ENCODE peak calls at places on chromosomes 7 and 10, in four cellular contexts. One of them, this sample, is unnamed.
A peak's percentile ranks its signal among the peaks of the same experiment; 100 is the strongest.

GRCh38 chr10:131577786-131578471 is 266.4 kb upstream of the TCERG1L start:
- DNase-seq in MM.1S: no peak
- DNase-seq in neural crest cell: no peak
- DNase-seq in body of pancreas: no peak
- DNase-seq in this sample: no peak

GRCh38 chr7:132622081-132622480 is 45.8 kb upstream of the PLXNA4 start:
- DNase-seq in body of pancreas: no peak
- DNase-seq in neural crest cell: no peak
- DNase-seq in MM.1S: no peak
- DNase-seq in this sample: no peak

GRCh38 chr10:71918992-71919391 is 45.2 kb upstream of the CHST3 start:
- DNase-seq in body of pancreas: no peak
- DNase-seq in MM.1S: no peak
- DNase-seq in neural crest cell: no peak
- DNase-seq in this sample: no peak

GRCh38 chr10:101229275-101230184 is at the start of gene LBX1:
- DNase-seq in MM.1S: no peak
- DNase-seq in body of pancreas: no peak
- DNase-seq in neural crest cell: no peak
- DNase-seq in this sample: no peak

GRCh38 chr7:1533569-1534329 is 3.2 kb downstream of the MAFK start:
- DNase-seq in neural crest cell: no peak
- DNase-seq in body of pancreas: peak; percentile 65
- DNase-seq in MM.1S: no peak
- DNase-seq in this sample: peak; percentile 77

GRCh38 chr7:74657692-74658170 is at the start of gene GTF2I:
- DNase-seq in neural crest cell: no peak
- DNase-seq in body of pancreas: no peak
- DNase-seq in MM.1S: no peak
- DNase-seq in this sample: no peak

GRCh38 chr7:104111294-104111693 is 96.5 kb downstream of the ORC5 start:
- DNase-seq in body of pancreas: no peak
- DNase-seq in MM.1S: no peak
- DNase-seq in neural crest cell: no peak
- DNase-seq in this sample: no peak

GRCh38 chr7:19410096-19410495 is 264.9 kb upstream of the FERD3L start:
- DNase-seq in body of pancreas: no peak
- DNase-seq in MM.1S: no peak
- DNase-seq in neural crest cell: no peak
- DNase-seq in this sample: no peak

GRCh38 chr10:55668326-55668922 is 692.6 kb downstream of the ZWINT start:
- DNase-seq in neural crest cell: no peak
- DNase-seq in body of pancreas: peak; percentile 29
- DNase-seq in MM.1S: peak; percentile 45
- DNase-seq in this sample: no peak

GRCh38 chr10:114547466-114547865 is 110.6 kb downstream of the ABLIM1 start:
- DNase-seq in neural crest cell: no peak
- DNase-seq in body of pancreas: peak; percentile 11
- DNase-seq in MM.1S: no peak
- DNase-seq in this sample: no peak

GRCh38 chr7:151001546-151001945 is 10.7 kb downstream of the NOS3 start:
- DNase-seq in neural crest cell: no peak
- DNase-seq in body of pancreas: no peak
- DNase-seq in MM.1S: no peak
- DNase-seq in this sample: no peak

GRCh38 chr7:65960351-65961074 is 21.5 kb downstream of the GUSB start:
- DNase-seq in body of pancreas: no peak
- DNase-seq in MM.1S: no peak
- DNase-seq in neural crest cell: no peak
- DNase-seq in this sample: no peak

GRCh38 chr10:59538623-59539022 is 171.0 kb downstream of the SLC16A9 start:
- DNase-seq in neural crest cell: no peak
- DNase-seq in MM.1S: no peak
- DNase-seq in body of pancreas: no peak
- DNase-seq in this sample: no peak

GRCh38 chr10:92064506-92064905 is 140.9 kb downstream of the BTAF1 start:
- DNase-seq in MM.1S: no peak
- DNase-seq in neural crest cell: no peak
- DNase-seq in body of pancreas: no peak
- DNase-seq in this sample: no peak

GRCh38 chr10:26574783-26575182 is 122.7 kb upstream of the PDSS1 start:
- DNase-seq in MM.1S: peak; percentile 25
- DNase-seq in neural crest cell: no peak
- DNase-seq in body of pancreas: no peak
- DNase-seq in this sample: peak; percentile 54

GRCh38 chr7:22589641-22590141 is 89.7 kb upstream of the STEAP1B start:
- DNase-seq in neural crest cell: no peak
- DNase-seq in MM.1S: no peak
- DNase-seq in body of pancreas: peak; percentile 20
- DNase-seq in this sample: no peak

GRCh38 chr7:28483868-28484267 is 71.5 kb downstream of the CREB5 start:
- DNase-seq in neural crest cell: no peak
- DNase-seq in MM.1S: no peak
- DNase-seq in body of pancreas: no peak
- DNase-seq in this sample: no peak

GRCh38 chr10:26335574-26336093 is 102.5 kb upstream of the APBB1IP start:
- DNase-seq in MM.1S: peak; percentile 16
- DNase-seq in body of pancreas: no peak
- DNase-seq in neural crest cell: no peak
- DNase-seq in this sample: peak; percentile 35

GRCh38 chr10:79314761-79315601 is 32.3 kb upstream of the PPIF start:
- DNase-seq in MM.1S: no peak
- DNase-seq in neural crest cell: no peak
- DNase-seq in body of pancreas: no peak
- DNase-seq in this sample: no peak

GRCh38 chr7:1703475-1704325 is 33.6 kb downstream of the ELFN1 start:
- DNase-seq in MM.1S: no peak
- DNase-seq in body of pancreas: no peak
- DNase-seq in neural crest cell: no peak
- DNase-seq in this sample: no peak

GRCh38 chr7:94700926-94701554 is 45.1 kb upstream of the SGCE start:
- DNase-seq in body of pancreas: no peak
- DNase-seq in MM.1S: no peak
- DNase-seq in neural crest cell: no peak
- DNase-seq in this sample: no peak

GRCh38 chr7:105102557-105103352 is 88.8 kb downstream of the KMT2E start:
- DNase-seq in body of pancreas: no peak
- DNase-seq in neural crest cell: no peak
- DNase-seq in MM.1S: no peak
- DNase-seq in this sample: no peak

GRCh38 chr10:100008142-100008522 is 1.6 kb downstream of the DNMBP start:
- DNase-seq in MM.1S: no peak
- DNase-seq in body of pancreas: no peak
- DNase-seq in neural crest cell: no peak
- DNase-seq in this sample: no peak

GRCh38 chr10:19874791-19875190 is 58.6 kb downstream of the PLXDC2 start:
- DNase-seq in neural crest cell: no peak
- DNase-seq in body of pancreas: no peak
- DNase-seq in MM.1S: no peak
- DNase-seq in this sample: no peak

DNA sequence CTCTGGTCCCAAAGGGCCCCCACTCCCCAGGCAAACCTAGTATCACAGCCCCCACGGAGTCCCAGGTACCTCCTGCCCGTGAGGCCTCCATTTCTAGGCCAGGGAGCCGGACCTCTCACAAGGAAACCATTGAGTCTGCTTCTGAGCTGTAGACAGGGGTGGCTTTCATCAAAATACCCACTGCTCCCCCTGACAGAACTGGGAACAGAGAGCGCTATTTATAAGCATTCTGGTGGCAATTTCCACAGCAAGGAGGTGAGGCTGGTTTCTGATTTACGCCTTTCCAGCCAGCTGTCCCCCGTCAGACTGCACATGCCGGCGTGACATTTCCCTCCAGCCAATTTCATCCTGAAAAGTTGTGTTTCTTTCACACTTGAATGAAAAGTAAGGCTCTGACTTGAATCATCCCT is 407.5 kb upstream of the PRKCQ start:
- DNase-seq in neural crest cell: peak; percentile 40
- DNase-seq in MM.1S: no peak
- DNase-seq in body of pancreas: no peak
- DNase-seq in this sample: no peak
- TF ChIP-seq CTCF in neural crest cell: no peak
- TF ChIP-seq CTCF in MM.1S: no peak
- TF ChIP-seq CTCF in body of pancreas: no peak
- TF ChIP-seq CTCF in this sample: no peak

GRCh38 chr10:44921506-44921905 is 10.4 kb downstream of the TMEM72 start:
- DNase-seq in body of pancreas: no peak
- DNase-seq in MM.1S: no peak
- DNase-seq in neural crest cell: no peak
- DNase-seq in this sample: no peak

GRCh38 chr10:44917848-44918247 is 6.7 kb downstream of the TMEM72 start:
- DNase-seq in body of pancreas: no peak
- DNase-seq in neural crest cell: no peak
- DNase-seq in MM.1S: no peak
- DNase-seq in this sample: no peak

GRCh38 chr10:44921061-44921460 is 9.9 kb downstream of the TMEM72 start:
- DNase-seq in MM.1S: no peak
- DNase-seq in neural crest cell: no peak
- DNase-seq in body of pancreas: no peak
- DNase-seq in this sample: no peak

GRCh38 chr10:44922021-44922420 is 10.9 kb downstream of the TMEM72 start:
- DNase-seq in body of pancreas: no peak
- DNase-seq in MM.1S: no peak
- DNase-seq in neural crest cell: no peak
- DNase-seq in this sample: no peak

GRCh38 chr10:44920252-44920651 is 9.1 kb downstream of the TMEM72 start:
- DNase-seq in body of pancreas: no peak
- DNase-seq in neural crest cell: no peak
- DNase-seq in MM.1S: no peak
- DNase-seq in this sample: no peak
- TF ChIP-seq CTCF in body of pancreas: no peak
- TF ChIP-seq CTCF in neural crest cell: no peak
- TF ChIP-seq CTCF in MM.1S: no peak
- TF ChIP-seq CTCF in this sample: no peak

GRCh38 chr10:46223064-46223480 is 63.7 kb upstream of the ANTXRL start:
- DNase-seq in neural crest cell: no peak
- DNase-seq in body of pancreas: no peak
- DNase-seq in MM.1S: peak; percentile 19
- DNase-seq in this sample: peak; percentile 24

GRCh38 chr10:46218921-46219320 is 67.9 kb upstream of the ANTXRL start:
- DNase-seq in neural crest cell: no peak
- DNase-seq in body of pancreas: no peak
- DNase-seq in MM.1S: no peak
- DNase-seq in this sample: peak; percentile 20

GRCh38 chr10:46222364-46222935 is 64.3 kb upstream of the ANTXRL start:
- DNase-seq in neural crest cell: no peak
- DNase-seq in MM.1S: no peak
- DNase-seq in body of pancreas: no peak
- DNase-seq in this sample: no peak

GRCh38 chr10:46220187-46220586 is 66.6 kb upstream of the ANTXRL start:
- DNase-seq in neural crest cell: no peak
- DNase-seq in body of pancreas: no peak
- DNase-seq in MM.1S: no peak
- DNase-seq in this sample: peak; percentile 1

GRCh38 chr10:46220872-46221538 is 65.8 kb upstream of the ANTXRL start:
- DNase-seq in body of pancreas: no peak
- DNase-seq in MM.1S: no peak
- DNase-seq in neural crest cell: no peak
- DNase-seq in this sample: peak; percentile 1
- TF ChIP-seq CTCF in body of pancreas: no peak
- TF ChIP-seq CTCF in MM.1S: no peak
- TF ChIP-seq CTCF in neural crest cell: peak; percentile 39
- TF ChIP-seq CTCF in this sample: no peak

GRCh38 chr10:13860886-13861285 is 274.1 kb downstream of the PRPF18 start:
- DNase-seq in neural crest cell: no peak
- DNase-seq in MM.1S: no peak
- DNase-seq in body of pancreas: no peak
- DNase-seq in this sample: no peak
- TF ChIP-seq CTCF in neural crest cell: no peak
- TF ChIP-seq CTCF in MM.1S: no peak
- TF ChIP-seq CTCF in body of pancreas: no peak
- TF ChIP-seq CTCF in this sample: no peak

This sample was measured in GM10248.